ENCODE peak calls at places on chromosomes 16 and 17, in four cellular contexts. G is nucleus accumbens, B is AG09309, N is esophagus muscularis mucosa. P is an unnamed sample.

GRCh38 chr16:54060599-54061355 is 225.8 kb downstream of the IRX3 start:
- DNase-seq in N (no peak), B (no peak), G (no peak), P (no peak)

GRCh38 chr17:79628861-79629547 is 18.2 kb upstream of the RBFOX3 start:
- DNase-seq in G (no peak), N (peak; percentile 89), B (no peak), P (no peak)

GRCh38 chr17:78034429-78035091 is 76.1 kb downstream of the TNRC6C start:
- DNase-seq in G (no peak), B (no peak), N (no peak), P (no peak)

GRCh38 chr16:1428511-1428910 is 2.4 kb upstream of the PERCC1 start:
- DNase-seq in B (no peak), N (no peak), G (no peak), P (no peak)

GRCh38 chr17:8052256-8053252 is 13.7 kb downstream of the ALOX15B start:
- DNase-seq in N (no peak), G (no peak), B (no peak), P (no peak)

GRCh38 chr16:89407925-89408300 is 82.4 kb downstream of the ANKRD11 start:
- DNase-seq in N (no peak), G (no peak), B (no peak), P (no peak)

GRCh38 chr16:82761236-82761635 is 134.5 kb downstream of the CDH13 start:
- DNase-seq in G (no peak), N (no peak), B (peak; percentile 32), P (peak; percentile 6)

GRCh38 chr17:41835800-41836549 is at the start of gene NT5C3B:
- DNase-seq in B (no peak), N (no peak), G (peak; percentile 44), P (no peak)

GRCh38 chr16:88449267-88449561 is 3.9 kb upstream of the ZFPM1 start:
- DNase-seq in N (no peak), B (no peak), G (no peak), P (no peak)

GRCh38 chr17:28199115-28199514 is 119.9 kb upstream of the TMEM97 start:
- DNase-seq in N (no peak), B (no peak), G (no peak), P (no peak)

GRCh38 chr16:57091200-57091989 is 988 bp upstream of the CPNE2 start:
- DNase-seq in B (no peak), N (no peak), G (peak; percentile 55), P (no peak)

GRCh38 chr17:42459983-42460300 is 1.3 kb downstream of the ATP6V0A1 start:
- DNase-seq in B (no peak), N (no peak), G (no peak), P (no peak)

GRCh38 chr17:16459850-16460550 is 32.0 kb downstream of the LRRC75A start:
- DNase-seq in B (no peak), N (no peak), G (no peak), P (no peak)

P was measured in epithelial cell of prostate.